ENCODE peak calls at places on chromosomes 7 and 10, in seven cellular contexts. W is putamen; O is stimulated activated CD8-positive, alpha-beta memory T cell treated with anti-CD3 and anti-CD28 coated beads, Interleukin-4, amount 100 ng/mL, for 24 hours; U is NCI-H1436 treated with DMSO at 0.1 percent for 48 hours; N is naive B cell; S is T-helper 2 cell; Z is GDM1. Y is an unnamed sample.

GRCh38 chr10:22714524-22715289 is at the start of gene PIP4K2A:
- DNase-seq in O (peak), U (no peak), S (peak), W (peak), Z (peak), N (no peak), Y (peak)

GRCh38 chr10:71345720-71346119 is 26.7 kb downstream of the SLC29A3 start:
- DNase-seq in U (no peak), S (no peak), W (no peak), O (no peak), N (no peak), Z (no peak), Y (no peak)

GRCh38 chr10:133391761-133392518 is 2.0 kb upstream of the MTG1 start:
- DNase-seq in U (no peak), S (no peak), O (no peak), N (peak), W (no peak), Z (no peak), Y (no peak)

GRCh38 chr7:101743995-101744360 is 73.4 kb upstream of the CUX1 start:
- DNase-seq in U (no peak), W (no peak), N (no peak), S (no peak), Z (peak), O (no peak), Y (no peak)

GRCh38 chr7:152512711-152513110 is 76.9 kb upstream of the KMT2C start:
- DNase-seq in Z (no peak), U (no peak), W (no peak), S (no peak), O (no peak), N (peak), Y (no peak)

GRCh38 chr7:27647052-27647451 is 15.6 kb downstream of the HIBADH start:
- DNase-seq in S (no peak), N (no peak), O (no peak), Z (no peak), U (no peak), W (no peak), Y (no peak)

GRCh38 chr7:107147464-107148214 is 21.2 kb upstream of the HBP1 start:
- DNase-seq in N (peak), O (no peak), S (no peak), U (no peak), Z (peak), W (peak), Y (peak)

GRCh38 chr7:87759511-87759910 is 116.6 kb downstream of the SLC25A40 start:
- DNase-seq in Z (no peak), U (no peak), W (no peak), S (no peak), N (no peak), O (no peak), Y (no peak)

GRCh38 chr7:5234852-5235831 is 45.1 kb downstream of the WIPI2 start:
- DNase-seq in O (no peak), S (no peak), Z (no peak), N (peak), W (no peak), U (no peak), Y (no peak)

GRCh38 chr7:47536705-47537611 is 45.0 kb downstream of the TNS3 start:
- DNase-seq in W (peak), N (no peak), U (no peak), S (no peak), Z (no peak), O (no peak), Y (no peak)

GRCh38 chr10:114306116-114306973 is 67.3 kb downstream of the VWA2 start:
- DNase-seq in U (no peak), W (no peak), Z (no peak), O (no peak), N (no peak), S (no peak), Y (no peak)

GRCh38 chr7:119090851-119091250 is 866.3 kb downstream of the ANKRD7 start:
- DNase-seq in Z (no peak), N (no peak), S (no peak), U (no peak), W (no peak), O (no peak), Y (no peak)

Y was measured in globus pallidus.